ENCODE peak calls at places on chromosomes 6 and 20, in eight cellular contexts. O is activated T-cell treated with anti-CD3 and anti-CD28 coated beads for 4 hours, F is SW 1271, K is globus pallidus, Q is DMS79, H is GM23248, N is islet precursor cell, J is NCI-H82. U is an unnamed sample.
A peak's percentile ranks its signal among the peaks of the same experiment; 100 is the strongest.

GRCh38 chr6:138795809-138796469 is at the start of gene ECT2L:
- DNase-seq in O (no peak), F (no peak), N (peak; percentile 92), H (peak; percentile 79), J (no peak), K (no peak), Q (peak; percentile 23), U (no peak)

GRCh38 chr6:109236140-109237081 is 141.1 kb downstream of the CEP57L1 start:
- DNase-seq in J (peak; percentile 99), F (no peak), O (no peak), Q (no peak), H (no peak), K (peak; percentile 51), N (peak; percentile 82), U (no peak)

GRCh38 chr6:161557333-161558107 is 283.7 kb upstream of the AGPAT4 start:
- DNase-seq in F (no peak), N (no peak), K (no peak), O (no peak), H (no peak), J (peak; percentile 21), Q (no peak), U (no peak)

GRCh38 chr6:80338201-80338836 is 231.8 kb downstream of the BCKDHB start:
- DNase-seq in N (peak; percentile 86), K (peak; percentile 49), H (no peak), F (no peak), Q (no peak), J (peak; percentile 65), O (peak; percentile 52), U (peak; percentile 64)

GRCh38 chr20:33178726-33179125 is 10.8 kb downstream of the BPIFA2 start:
- DNase-seq in K (no peak), F (no peak), J (no peak), Q (no peak), O (no peak), N (peak; percentile 74), H (no peak), U (no peak)

GRCh38 chr6:43838276-43839036 is 68.4 kb downstream of the VEGFA start:
- DNase-seq in O (no peak), J (peak; percentile 64), K (no peak), H (peak; percentile 89), N (peak; percentile 83), Q (no peak), F (no peak), U (peak; percentile 61)

GRCh38 chr6:123636771-123637170 is at the start of gene TRDN:
- DNase-seq in Q (no peak), N (no peak), H (no peak), K (no peak), F (no peak), J (no peak), O (no peak), U (no peak)

GRCh38 chr20:56925696-56926101 is 296.6 kb downstream of the TFAP2C start:
- DNase-seq in Q (no peak), O (no peak), F (no peak), H (peak; percentile 28), N (peak; percentile 64), K (no peak), J (peak; percentile 19), U (no peak)

GRCh38 chr6:13573669-13574110 is 711 bp upstream of the SIRT5 start:
- DNase-seq in O (peak; percentile 5), H (peak; percentile 81), F (no peak), N (peak; percentile 75), Q (no peak), K (peak; percentile 47), J (peak; percentile 48), U (peak; percentile 49)

GRCh38 chr20:30506100-30506499 is 751.4 kb upstream of the DEFB115 start:
- DNase-seq in O (no peak), H (no peak), N (no peak), Q (no peak), F (no peak), J (no peak), K (no peak), U (no peak)

GRCh38 chr20:40361916-40362315 is 327.1 kb downstream of the MAFB start:
- DNase-seq in Q (no peak), F (no peak), N (no peak), J (peak; percentile 7), K (no peak), O (no peak), H (no peak), U (no peak)

GRCh38 chr20:5150226-5151076 is 23.6 kb downstream of the CDS2 start:
- DNase-seq in K (no peak), F (no peak), H (peak; percentile 55), N (peak; percentile 36), O (no peak), Q (no peak), J (no peak), U (no peak)